ENCODE peak calls at places on chromosomes 11 and 22, in six cellular contexts. L is sigmoid colon, P is lower leg skin, Y is body of pancreas, H is HCT116, M is ovary. N is an unnamed sample.

GRCh38 chr11:35158371-35159081 is 19.6 kb downstream of the CD44 start:
- DNase-seq in H (no peak), L (peak), Y (peak), P (peak), M (no peak), N (no peak)

GRCh38 chr11:80815752-80816453 is 1375.1 kb upstream of the TENM4 start:
- DNase-seq in M (no peak), Y (no peak), P (no peak), H (no peak), L (no peak), N (peak)

GRCh38 chr22:50528682-50529415 is 963 bp downstream of the TYMP start:
- DNase-seq in L (no peak), Y (no peak), M (no peak), H (no peak), P (no peak), N (peak)

GRCh38 chr11:131688056-131688693 is 317.8 kb downstream of the NTM start:
- DNase-seq in Y (peak), M (peak), L (no peak), H (no peak), P (no peak), N (peak)

GRCh38 chr22:41471606-41472005 is 2.7 kb downstream of the ACO2 start:
- DNase-seq in Y (no peak), P (no peak), M (no peak), L (no peak), H (no peak), N (no peak)

GRCh38 chr22:25955323-25955722 is 213.3 kb downstream of the MYO18B start:
- DNase-seq in M (no peak), Y (no peak), H (no peak), L (no peak), P (no peak), N (no peak)

GRCh38 chr11:64607381-64608259 is 16.6 kb downstream of the SLC22A12 start:
- DNase-seq in L (no peak), M (peak), Y (no peak), P (no peak), H (no peak), N (no peak)

GRCh38 chr11:112499153-112499907 is 238.7 kb upstream of the PLET1 start:
- DNase-seq in H (no peak), M (no peak), P (no peak), Y (no peak), L (no peak), N (no peak)

GRCh38 chr11:121780971-121781370 is 328.2 kb upstream of the SORL1-AS1 start:
- DNase-seq in P (no peak), Y (no peak), H (no peak), M (peak), L (no peak), N (no peak)

GRCh38 chr22:37519268-37520195 is at the start of gene CARD10:
- DNase-seq in M (peak), Y (no peak), P (no peak), H (no peak), L (no peak), N (peak)

GRCh38 chr11:65043881-65044501 is 3.0 kb downstream of the SAC3D1 start:
- DNase-seq in H (no peak), M (no peak), L (peak), Y (peak), P (peak), N (peak)

GRCh38 chr11:111320728-111321568 is 22.6 kb downstream of the POU2AF3 start:
- DNase-seq in P (no peak), Y (peak), H (no peak), M (no peak), L (no peak), N (no peak)

GRCh38 chr11:1877211-1878133 is 14.2 kb downstream of the PRR33 start:
- DNase-seq in L (peak), P (no peak), Y (peak), H (no peak), M (no peak), N (no peak)

GRCh38 chr11:115042002-115042401 is 363.7 kb downstream of the NXPE2 start:
- DNase-seq in Y (no peak), L (no peak), P (no peak), H (no peak), M (no peak), N (no peak)

GRCh38 chr22:48444320-48445112 is 1383.2 kb downstream of the BRD1 start:
- DNase-seq in H (no peak), L (no peak), M (no peak), Y (no peak), P (no peak), N (peak)

GRCh38 chr22:22520667-22521602 is 865 bp upstream of the ZNF280A start:
- DNase-seq in H (no peak), P (no peak), L (no peak), Y (no peak), M (no peak), N (no peak)

GRCh38 chr11:117144477-117145392 is 648 bp downstream of the PAFAH1B2 start:
- DNase-seq in M (peak), Y (peak), H (no peak), P (peak), L (peak), N (peak)

GRCh38 chr11:67638535-67639437 is 777 bp downstream of the TBX10 start:
- DNase-seq in Y (no peak), P (no peak), H (no peak), L (peak), M (peak), N (no peak)

GRCh38 chr11:44607987-44608386 is 42.5 kb downstream of the CD82 start:
- DNase-seq in M (no peak), Y (no peak), H (no peak), L (no peak), P (no peak), N (no peak)

GRCh38 chr22:40628354-40629042 is 8.0 kb downstream of the MRTFA start:
- DNase-seq in P (no peak), M (no peak), Y (no peak), H (no peak), L (no peak), N (peak)

GRCh38 chr22:20435436-20436308 is 2.0 kb downstream of the SCARF2 start:
- DNase-seq in M (no peak), Y (no peak), P (no peak), H (no peak), L (peak), N (no peak)

GRCh38 chr11:15826826-15827225 is 529.5 kb downstream of the SOX6 start:
- DNase-seq in L (no peak), H (peak), P (no peak), M (peak), Y (peak), N (peak)

GRCh38 chr22:49879871-49880270 is 26.2 kb downstream of the ZBED4 start:
- DNase-seq in H (no peak), Y (no peak), L (no peak), P (no peak), M (no peak), N (no peak)

GRCh38 chr22:20058989-20059770 is 20.9 kb upstream of the DGCR8 start:
- DNase-seq in M (no peak), P (no peak), Y (no peak), H (no peak), L (no peak), N (no peak)

GRCh38 chr11:120122921-120123683 is 14.8 kb downstream of the TRIM29 start:
- DNase-seq in L (no peak), P (no peak), H (no peak), Y (no peak), M (no peak), N (peak)

GRCh38 chr11:123702137-123702536 is 39.3 kb downstream of the ZNF202 start:
- DNase-seq in H (no peak), Y (no peak), P (no peak), M (no peak), L (no peak), N (peak)

GRCh38 chr11:117229931-117230285 is 2.0 kb downstream of the PCSK7 start:
- DNase-seq in L (peak), M (no peak), P (no peak), Y (no peak), H (no peak), N (no peak)

GRCh38 chr11:74417860-74418508 is 19.8 kb upstream of the PGM2L1 start:
- DNase-seq in L (no peak), P (no peak), H (no peak), Y (no peak), M (no peak), N (no peak)

GRCh38 chr11:116986521-116987105 is 111.6 kb downstream of the SIK3 start:
- DNase-seq in Y (peak), P (no peak), L (no peak), M (no peak), H (no peak), N (peak)

GRCh38 chr11:64916040-64916847 is 765 bp downstream of the ATG2A start:
- DNase-seq in P (peak), L (peak), H (no peak), M (peak), Y (peak), N (peak)

GRCh38 chr11:126604461-126604860 is 249.0 kb downstream of the ST3GAL4 start:
- DNase-seq in P (no peak), H (no peak), Y (no peak), M (no peak), L (no peak), N (no peak)

GRCh38 chr22:44311104-44311854 is 1.5 kb downstream of the SHISAL1 start:
- DNase-seq in P (no peak), L (no peak), Y (no peak), H (no peak), M (no peak), N (no peak)

GRCh38 chr22:29773233-29773632 is 6.1 kb downstream of the UQCR10 start:
- DNase-seq in H (peak), L (no peak), Y (no peak), P (no peak), M (no peak), N (no peak)

GRCh38 chr11:122933434-122933833 is 48.2 kb downstream of the BSX start:
- DNase-seq in L (no peak), Y (no peak), P (peak), H (no peak), M (no peak), N (peak)

GRCh38 chr11:108093128-108093904 is 28.1 kb upstream of the ACAT1 start:
- DNase-seq in H (no peak), M (no peak), Y (no peak), P (no peak), L (no peak), N (no peak)

DNA sequence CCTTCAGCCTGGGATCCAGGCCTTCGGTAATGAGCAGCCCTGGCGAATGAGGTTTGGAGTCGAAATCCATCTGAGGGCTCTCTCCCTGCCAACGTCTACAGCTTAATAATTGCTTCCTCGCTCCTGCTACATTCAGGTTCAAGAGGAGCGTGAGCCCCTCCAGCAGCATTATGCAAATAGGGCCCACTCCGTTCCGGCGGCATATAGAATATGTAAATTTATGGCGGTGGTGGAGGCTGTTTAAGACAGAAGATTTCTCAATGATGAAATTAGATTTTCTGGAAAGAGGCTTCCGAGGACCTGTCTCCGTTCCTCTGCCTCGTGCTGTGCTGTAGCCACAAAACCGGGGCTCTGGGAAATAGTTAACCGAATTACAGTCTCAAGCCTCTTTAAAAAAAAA is 402.8 kb downstream of the MIAT start:
- DNase-seq in P (no peak), L (no peak), H (no peak), Y (no peak), M (no peak), N (no peak)
- TF ChIP-seq POLR2A in P (no peak), L (no peak), H (no peak), Y (no peak), M (no peak), N (no peak)

DNA sequence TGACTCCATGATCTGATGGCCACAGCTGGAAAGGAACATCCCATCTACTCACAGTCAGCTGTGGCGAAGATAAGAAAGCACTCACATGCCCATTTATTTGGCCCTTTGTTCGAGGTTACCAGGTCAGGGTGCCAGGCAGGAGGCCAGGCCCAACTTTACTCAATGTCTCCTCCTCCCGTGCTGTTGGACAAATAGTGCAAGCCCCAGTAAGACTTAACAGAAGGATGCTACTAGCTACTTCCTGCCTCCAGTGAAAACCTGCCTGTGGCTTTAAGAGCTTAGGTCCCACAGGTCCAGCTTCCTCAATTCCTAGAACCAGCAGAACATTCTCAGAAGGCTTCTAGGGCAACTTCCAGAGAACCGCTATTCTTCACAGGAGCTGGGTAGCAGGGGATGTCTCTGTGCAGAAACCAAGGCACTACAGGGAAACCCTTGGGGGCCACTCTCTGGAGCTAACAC is 12.9 kb upstream of the CRY2 start:
- DNase-seq in H (no peak), M (no peak), Y (no peak), P (no peak), L (no peak), N (peak)
- H3K4me3 ChIP-seq in H (no peak), M (no peak), Y (no peak), P (no peak), L (no peak), N (no peak)

DNA sequence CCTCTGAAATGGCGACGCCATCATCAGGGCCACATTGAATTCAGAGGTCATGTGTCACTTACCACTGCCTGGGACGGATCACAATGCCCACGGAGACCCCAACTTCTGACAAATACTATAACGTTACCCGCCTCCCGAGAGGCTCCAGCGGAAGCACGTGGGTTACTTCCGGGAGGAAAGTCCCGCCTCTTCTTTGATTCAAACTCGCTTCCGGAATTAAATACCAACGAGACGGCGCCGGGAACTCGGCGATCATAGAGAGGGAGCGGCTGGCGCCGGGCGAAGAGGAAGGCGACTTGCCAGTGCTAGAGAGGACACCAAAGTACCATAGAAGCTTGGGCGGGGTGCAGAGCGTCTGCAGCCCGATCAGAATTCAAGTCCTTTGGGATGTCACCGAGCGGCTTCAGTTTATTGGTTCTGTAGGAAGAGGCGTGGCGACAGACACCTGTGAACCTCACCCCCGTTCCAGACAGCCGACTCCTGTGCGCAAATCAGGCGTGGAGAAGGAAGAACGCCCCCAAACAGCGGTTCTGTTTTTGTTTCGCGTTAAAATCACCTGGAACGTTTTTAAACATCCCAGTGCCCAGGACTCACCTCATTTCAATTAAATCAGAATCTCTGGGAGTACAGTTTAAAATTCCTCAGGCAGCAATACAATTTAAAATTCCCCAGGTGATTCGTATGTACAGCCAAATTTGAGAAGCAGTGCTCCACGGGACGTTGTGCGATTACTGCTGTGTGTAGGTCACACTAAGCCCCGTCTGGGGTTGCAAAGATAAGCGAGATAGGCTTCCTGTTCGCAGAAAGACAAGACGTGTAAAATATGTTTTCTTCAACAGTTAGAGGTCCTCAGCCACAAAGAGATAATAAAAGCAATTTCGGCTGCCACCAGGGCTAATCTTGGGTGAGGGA is at the start of gene TIMM10:
- DNase-seq in Y (peak), M (peak), H (peak), P (peak), L (peak), N (peak)
- TF ChIP-seq POLR2A in Y (peak), M (no peak), H (peak), P (no peak), L (no peak), N (peak)

DNA sequence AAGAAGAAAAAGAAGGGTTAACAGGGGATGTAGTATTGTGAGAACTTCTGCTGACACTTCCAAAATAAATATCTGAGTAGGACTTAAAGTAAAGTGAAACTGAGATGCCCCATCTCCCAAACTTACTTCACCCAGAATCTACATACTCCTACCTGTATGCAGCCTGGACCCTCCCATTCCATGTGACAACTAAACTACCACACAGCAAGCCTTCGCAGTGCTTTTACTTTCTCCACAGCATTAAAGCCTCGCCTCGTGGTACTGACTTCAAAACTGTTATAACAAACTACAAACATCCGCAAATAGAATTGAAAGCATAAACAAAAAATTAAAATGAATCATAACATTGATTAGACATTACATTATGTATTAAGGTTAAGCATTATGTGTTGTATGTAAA is 988 bp downstream of the MPZL2 start:
- DNase-seq in L (no peak), H (no peak), Y (peak), P (no peak), M (no peak), N (no peak)
- H3K4me3 ChIP-seq in L (no peak), H (peak), Y (no peak), P (no peak), M (peak), N (no peak)

N was measured in NB4.